ENCODE peak calls at places on chromosomes 12 and 14, in nine cellular contexts. V is left lung, U is K562, D is astrocyte of the spinal cord, J is GM12878, F is brain microvascular endothelial cell, K is psoas muscle, N is prostate gland, H is IMR-90. C is an unnamed sample.

GRCh38 chr12:116320839-116321238 is 43.3 kb upstream of the MED13L start:
- DNase-seq in D (peak), K (no peak), H (peak), N (no peak), V (no peak), U (no peak), F (no peak), J (no peak), C (no peak)

GRCh38 chr12:91704446-91704845 is 441.2 kb downstream of the BTG1 start:
- DNase-seq in D (peak), U (no peak), H (peak), F (peak), K (no peak), N (no peak), V (no peak), J (no peak), C (no peak)

GRCh38 chr12:71152838-71153237 is 5.0 kb downstream of the TSPAN8 start:
- DNase-seq in D (no peak), N (no peak), U (no peak), J (no peak), H (no peak), F (no peak), K (no peak), V (no peak), C (no peak)

GRCh38 chr14:59905193-59905592 is 14.8 kb upstream of the LRRC9 start:
- DNase-seq in N (no peak), D (peak), V (no peak), F (peak), H (peak), K (no peak), J (no peak), U (no peak), C (no peak)

GRCh38 chr14:104136472-104137296 is 1.7 kb upstream of the KIF26A start:
- DNase-seq in U (no peak), N (no peak), F (no peak), J (no peak), D (no peak), V (peak), H (no peak), K (peak), C (no peak)

GRCh38 chr12:119528241-119528640 is 65.3 kb upstream of the TMEM233 start:
- DNase-seq in F (peak), U (peak), D (peak), J (no peak), K (no peak), N (no peak), V (no peak), H (no peak), C (no peak)

GRCh38 chr12:106078358-106079025 is 60.3 kb downstream of the NUAK1 start:
- DNase-seq in V (no peak), F (peak), D (peak), U (no peak), J (no peak), K (peak), H (peak), N (no peak), C (peak)

GRCh38 chr12:1703771-1704170 is 12.9 kb downstream of the ADIPOR2 start:
- DNase-seq in U (no peak), H (no peak), F (no peak), N (no peak), J (no peak), V (no peak), K (no peak), D (no peak), C (no peak)

GRCh38 chr14:60622210-60622919 is 26.9 kb downstream of the SIX1 start:
- DNase-seq in D (peak), F (no peak), K (no peak), U (no peak), V (no peak), H (peak), J (no peak), N (peak), C (peak)

GRCh38 chr14:59208224-59208814 is 19.9 kb downstream of the DAAM1 start:
- DNase-seq in H (peak), N (no peak), D (peak), U (no peak), F (peak), K (no peak), J (peak), V (no peak), C (no peak)

GRCh38 chr12:54270345-54270744 is 9.6 kb downstream of the CBX5 start:
- DNase-seq in V (no peak), J (no peak), K (no peak), N (no peak), F (no peak), U (no peak), H (no peak), D (no peak), C (no peak)

GRCh38 chr12:32560520-32560919 is 118.6 kb upstream of the DNM1L start:
- DNase-seq in V (no peak), F (no peak), D (no peak), N (no peak), J (no peak), H (no peak), K (no peak), U (no peak), C (no peak)

GRCh38 chr14:61562321-61563161 is 132.8 kb upstream of the HIF1A start:
- DNase-seq in D (peak), K (no peak), U (peak), F (peak), H (peak), J (no peak), V (no peak), N (no peak), C (peak)

GRCh38 chr14:43165651-43166050 is 1341.4 kb downstream of the FSCB start:
- DNase-seq in U (no peak), F (no peak), V (no peak), D (no peak), N (no peak), K (no peak), J (no peak), H (no peak), C (no peak)

GRCh38 chr12:126069549-126070165 is 1004.4 kb downstream of the AACS start:
- DNase-seq in U (peak), J (no peak), F (peak), V (no peak), K (no peak), N (peak), H (peak), D (peak), C (peak)

GRCh38 chr14:81004575-81004974 is 49.2 kb downstream of the TSHR start:
- DNase-seq in N (no peak), H (no peak), J (no peak), U (no peak), F (no peak), K (no peak), V (no peak), D (no peak), C (no peak)

GRCh38 chr12:83896416-83896815 is 1016.2 kb downstream of the SLC6A15 start:
- DNase-seq in H (no peak), K (no peak), J (no peak), D (no peak), U (no peak), V (no peak), N (no peak), F (no peak), C (no peak)

GRCh38 chr14:73143003-73143402 is 6.7 kb downstream of the PSEN1 start:
- DNase-seq in F (no peak), K (no peak), N (no peak), U (no peak), J (no peak), V (no peak), H (no peak), D (no peak), C (no peak)

GRCh38 chr12:42144424-42145196 is at the start of gene GXYLT1:
- DNase-seq in K (peak), V (peak), U (peak), J (peak), F (peak), D (peak), N (peak), H (peak), C (peak)

GRCh38 chr12:93059288-93059687 is 130.2 kb upstream of the EEA1 start:
- DNase-seq in K (no peak), N (no peak), V (no peak), U (no peak), H (no peak), D (no peak), F (no peak), J (no peak), C (no peak)

GRCh38 chr12:93060666-93061413 is 131.7 kb upstream of the EEA1 start:
- DNase-seq in K (no peak), V (no peak), U (peak), F (peak), J (peak), N (no peak), D (peak), H (peak), C (peak)

GRCh38 chr12:93060071-93060665 is 131.1 kb upstream of the EEA1 start:
- DNase-seq in N (no peak), K (no peak), D (no peak), U (no peak), F (no peak), V (no peak), H (no peak), J (peak), C (no peak)

GRCh38 chr12:93062100-93062419 is 133.0 kb upstream of the EEA1 start:
- DNase-seq in J (no peak), K (no peak), U (no peak), D (no peak), F (no peak), V (no peak), H (no peak), N (peak), C (no peak)

DNA sequence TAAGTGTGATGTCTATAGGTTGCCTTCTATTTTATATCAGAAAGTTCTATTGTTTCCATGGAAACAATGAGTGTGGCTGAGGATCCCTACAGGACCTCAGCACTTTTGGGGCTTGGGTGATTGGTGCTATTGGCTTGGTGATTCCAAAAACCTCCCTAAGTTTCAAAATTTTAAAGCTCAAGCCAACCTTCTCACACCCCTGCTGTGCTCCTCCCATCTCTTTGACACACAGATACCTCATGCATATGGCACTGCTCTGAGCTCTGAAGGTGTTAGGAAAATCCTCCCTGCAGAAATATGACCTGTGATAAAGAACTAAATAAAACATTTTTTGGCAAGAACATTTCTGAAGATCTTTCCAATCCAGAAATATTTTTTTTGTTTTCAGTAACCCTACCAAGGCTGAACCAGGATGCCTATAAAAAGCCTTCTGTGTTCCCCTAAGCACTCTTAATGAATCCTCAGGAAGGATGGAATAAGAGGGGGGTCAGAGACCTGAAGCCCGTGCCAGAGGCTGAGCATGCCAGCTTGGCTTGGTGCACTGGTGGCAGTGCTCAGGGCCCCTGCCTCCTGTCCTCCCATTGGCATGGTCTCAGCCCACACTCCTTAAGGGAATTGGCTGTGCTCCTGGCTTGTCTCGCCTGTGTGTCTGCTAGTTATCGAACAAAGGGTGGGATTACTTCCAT is 132.5 kb upstream of the EEA1 start:
- DNase-seq in J (no peak), V (no peak), K (peak), F (no peak), U (no peak), H (no peak), N (no peak), D (no peak), C (no peak)
- H3K4me3 ChIP-seq in J (no peak), V (no peak), K (no peak), F (no peak), U (no peak), H (no peak), N (no peak), D (no peak), C (no peak)

DNA sequence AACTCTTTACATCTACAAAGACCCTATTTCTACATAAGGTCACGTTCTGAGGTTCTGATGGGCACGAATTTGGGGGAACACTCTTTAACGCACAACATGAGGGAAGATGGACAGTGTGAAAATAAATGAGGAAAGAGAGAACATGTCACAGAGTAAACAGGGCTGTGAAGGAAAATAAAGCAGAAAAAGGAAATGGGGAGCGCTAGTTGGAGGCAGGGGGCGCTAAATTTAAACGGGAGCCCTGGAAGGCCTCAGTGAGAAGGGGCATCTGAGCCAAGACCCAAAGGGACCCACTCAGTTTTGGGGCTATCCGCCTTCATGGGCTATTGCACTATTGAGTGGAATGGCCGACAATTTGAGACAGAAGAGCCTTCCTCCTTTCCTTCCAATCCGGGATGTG is 50.5 kb downstream of the PLXNC1 start:
- DNase-seq in D (no peak), V (no peak), J (no peak), U (no peak), H (no peak), N (no peak), F (no peak), K (no peak), C (no peak)
- TF ChIP-seq CTCF in D (no peak), V (no peak), J (no peak), U (peak), H (no peak), N (no peak), F (no peak), K (no peak), C (no peak)

GRCh38 chr14:36288496-36288895 is 31.9 kb downstream of the MBIP start:
- DNase-seq in F (no peak), D (no peak), J (no peak), K (no peak), H (no peak), N (no peak), V (no peak), U (no peak), C (no peak)

GRCh38 chr14:36294543-36294942 is 25.9 kb downstream of the MBIP start:
- DNase-seq in H (no peak), U (no peak), K (no peak), F (no peak), V (no peak), N (no peak), D (no peak), J (no peak), C (no peak)

GRCh38 chr14:36293824-36294223 is 26.6 kb downstream of the MBIP start:
- DNase-seq in H (peak), K (no peak), U (no peak), N (no peak), V (no peak), J (no peak), D (no peak), F (peak), C (peak)

GRCh38 chr14:36284971-36285595 is 35.4 kb downstream of the MBIP start:
- DNase-seq in K (no peak), D (no peak), U (peak), H (no peak), J (no peak), F (no peak), N (no peak), V (no peak), C (no peak)

DNA sequence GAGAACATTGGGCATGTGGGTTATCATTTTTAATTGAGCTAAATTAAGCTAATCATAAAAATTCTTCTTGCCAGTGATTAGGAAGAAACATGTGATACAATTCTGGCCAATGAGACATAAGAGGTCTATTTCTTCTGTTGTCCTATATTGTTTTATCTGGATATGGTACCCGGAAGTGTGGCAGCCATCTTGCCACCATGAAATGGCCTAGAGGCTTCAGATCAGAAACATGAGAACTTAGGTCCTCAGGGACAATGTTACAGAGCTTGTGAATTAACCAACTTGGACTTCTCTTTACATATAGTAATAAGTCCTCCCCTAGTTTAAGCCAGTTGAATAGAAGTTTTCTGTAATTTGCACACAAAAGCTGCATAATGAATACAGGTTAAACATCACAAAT is 30.5 kb downstream of the MBIP start:
- DNase-seq in N (no peak), D (no peak), F (no peak), V (no peak), U (no peak), H (no peak), K (no peak), J (no peak), C (no peak)
- H3K4me3 ChIP-seq in N (no peak), D (no peak), F (no peak), V (no peak), U (no peak), H (no peak), K (no peak), J (no peak), C (no peak)

DNA sequence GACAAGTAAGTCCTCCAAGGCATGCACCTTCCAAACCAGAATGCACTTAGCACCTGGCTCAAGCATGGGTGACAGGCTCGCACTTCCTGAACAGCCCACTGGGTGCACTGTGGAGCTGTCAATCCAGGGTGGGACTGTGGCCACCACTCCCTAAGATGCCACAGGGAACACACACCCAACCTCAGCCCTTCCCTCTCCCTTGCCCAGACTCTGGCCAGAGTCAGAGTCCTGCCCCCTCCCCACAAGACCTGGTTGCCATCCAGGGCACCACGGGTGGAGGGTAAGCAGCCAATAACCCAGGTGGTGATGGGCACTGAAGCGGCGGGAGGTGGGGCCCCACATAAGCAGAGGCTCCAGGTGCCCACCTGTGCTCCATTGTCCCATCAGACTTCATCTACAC is 160.6 kb downstream of the MYRFL start:
- DNase-seq in K (no peak), H (no peak), J (no peak), U (peak), V (no peak), N (no peak), D (no peak), F (no peak), C (no peak)
- TF ChIP-seq CTCF in K (no peak), H (no peak), J (peak), U (peak), V (no peak), N (no peak), D (peak), F (peak), C (no peak)

GRCh38 chr14:22230517-22230916 is 358.5 kb downstream of the DAD1 start:
- DNase-seq in H (no peak), N (no peak), J (no peak), F (no peak), V (no peak), D (no peak), U (no peak), K (no peak), C (no peak)

GRCh38 chr14:22225526-22226133 is 363.4 kb downstream of the DAD1 start:
- DNase-seq in J (no peak), H (peak), U (no peak), K (no peak), D (peak), N (no peak), F (peak), V (no peak), C (peak)

GRCh38 chr14:22227084-22227483 is 361.9 kb downstream of the DAD1 start:
- DNase-seq in K (no peak), N (no peak), F (no peak), J (no peak), U (no peak), H (no peak), V (no peak), D (no peak), C (no peak)

GRCh38 chr14:22231022-22231421 is 358.0 kb downstream of the DAD1 start:
- DNase-seq in K (no peak), V (no peak), D (no peak), N (no peak), J (no peak), U (no peak), F (no peak), H (no peak), C (no peak)

DNA sequence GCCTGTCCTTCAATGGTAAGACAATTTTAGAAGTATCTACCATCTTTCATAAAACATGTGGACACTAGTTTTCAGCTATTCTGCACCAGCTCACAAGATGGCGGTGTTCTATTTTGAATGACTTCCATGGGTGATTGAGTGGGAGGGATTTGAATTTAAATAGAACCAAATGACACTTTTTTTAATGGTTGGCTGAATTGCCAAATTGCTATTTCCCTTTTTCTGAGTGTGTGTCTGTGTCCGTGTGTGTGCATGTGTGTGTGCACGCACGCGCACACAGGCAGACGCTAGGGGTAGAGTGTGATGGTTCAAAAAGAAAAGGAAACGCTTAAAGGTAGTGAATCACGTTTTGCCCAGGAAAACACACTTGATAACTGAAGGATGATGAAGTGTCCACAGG is 362.6 kb downstream of the DAD1 start:
- DNase-seq in F (peak), V (no peak), N (no peak), U (peak), H (peak), J (no peak), D (no peak), K (no peak), C (no peak)
- H3K4me3 ChIP-seq in F (no peak), V (no peak), N (no peak), U (no peak), H (no peak), J (no peak), D (no peak), K (no peak), C (no peak)

GRCh38 chr12:57085999-57086950 is 2.6 kb upstream of the NAB2 start:
- DNase-seq in D (peak), V (peak), F (peak), U (peak), K (peak), H (peak), J (no peak), N (peak), C (no peak)
- TF ChIP-seq CTCF in D (peak), V (peak), F (peak), U (peak), K (peak), H (peak), J (peak), N (no peak), C (peak)

GRCh38 chr14:92584856-92585255 is 71.3 kb downstream of the RIN3 start:
- DNase-seq in V (peak), D (no peak), N (no peak), H (no peak), F (no peak), J (no peak), K (no peak), U (no peak), C (no peak)
- H3K4me3 ChIP-seq in V (no peak), D (no peak), N (no peak), H (no peak), F (no peak), J (no peak), K (no peak), U (no peak), C (no peak)

C was measured in astrocyte of the cerebellum.